ENCODE peak calls at places on chromosomes 13 and 19, in eight cellular contexts. V is uterus, L is IMR-90, O is lower leg skin, Z is AG04450, Y is Karpas-422, R is GM23338, C is fibroblast of lung. U is an unnamed sample.

GRCh38 chr13:113852536-113853517 is 11.0 kb downstream of the GAS6 start:
- DNase-seq in V (peak), L (no peak), O (peak), Z (no peak), Y (no peak), R (no peak), C (no peak), U (no peak)

GRCh38 chr19:40006273-40006691 is 9.4 kb downstream of the ZNF546 start:
- DNase-seq in V (no peak), L (peak), O (no peak), Z (peak), Y (no peak), R (no peak), C (peak), U (peak)

GRCh38 chr13:20489185-20489820 is 36.4 kb downstream of the CRYL1 start:
- DNase-seq in V (peak), L (peak), O (peak), Z (no peak), Y (no peak), R (no peak), C (no peak), U (no peak)

GRCh38 chr19:7970716-7971448 is 27.4 kb upstream of the TIMM44 start:
- DNase-seq in V (no peak), L (peak), O (no peak), Z (no peak), Y (peak), R (peak), C (peak), U (no peak)

GRCh38 chr13:64648293-64648692 is 2581.8 kb downstream of the PCDH9 start:
- DNase-seq in V (no peak), L (no peak), O (no peak), Z (no peak), Y (no peak), R (no peak), C (no peak), U (no peak)

GRCh38 chr19:6020166-6020967 is 42.4 kb upstream of the RANBP3 start:
- DNase-seq in V (no peak), L (no peak), O (no peak), Z (no peak), Y (no peak), R (no peak), C (no peak), U (no peak)

GRCh38 chr13:93690139-93690538 is 463.5 kb downstream of the GPC6 start:
- DNase-seq in V (no peak), L (peak), O (no peak), Z (no peak), Y (no peak), R (peak), C (no peak), U (no peak)

GRCh38 chr13:50731400-50731799 is 112.1 kb downstream of the DLEU7 start:
- DNase-seq in V (no peak), L (peak), O (no peak), Z (no peak), Y (no peak), R (no peak), C (peak), U (no peak)

GRCh38 chr13:98300956-98301641 is 124.0 kb upstream of the RNF113B start:
- DNase-seq in V (no peak), L (peak), O (no peak), Z (peak), Y (no peak), R (no peak), C (peak), U (no peak)

GRCh38 chr19:29121684-29122083 is 91.3 kb downstream of the UQCRFS1 start:
- DNase-seq in V (no peak), L (no peak), O (no peak), Z (no peak), Y (peak), R (peak), C (no peak), U (no peak)

GRCh38 chr19:39098365-39099269 is 14.4 kb downstream of the ACP7 start:
- DNase-seq in V (no peak), L (no peak), O (no peak), Z (no peak), Y (no peak), R (peak), C (no peak), U (no peak)

GRCh38 chr19:21109116-21109515 is 27.1 kb downstream of the ZNF714 start:
- DNase-seq in V (no peak), L (peak), O (no peak), Z (no peak), Y (no peak), R (no peak), C (peak), U (no peak)

GRCh38 chr19:7923295-7924191 is 2.4 kb downstream of the CTXN1 start:
- DNase-seq in V (peak), L (no peak), O (no peak), Z (no peak), Y (peak), R (no peak), C (no peak), U (no peak)

GRCh38 chr13:111508902-111509509 is 188.6 kb downstream of the TEX29 start:
- DNase-seq in V (no peak), L (no peak), O (peak), Z (no peak), Y (no peak), R (no peak), C (no peak), U (no peak)

GRCh38 chr13:30164141-30164540 is 143.2 kb downstream of the KATNAL1 start:
- DNase-seq in V (no peak), L (no peak), O (no peak), Z (no peak), Y (no peak), R (no peak), C (no peak), U (no peak)

GRCh38 chr19:42324655-42325307 is 654 bp upstream of the MEGF8 start:
- DNase-seq in V (no peak), L (no peak), O (no peak), Z (no peak), Y (no peak), R (no peak), C (no peak), U (no peak)

GRCh38 chr19:15317392-15318011 is 14.8 kb downstream of the BRD4 start:
- DNase-seq in V (no peak), L (peak), O (no peak), Z (peak), Y (no peak), R (peak), C (peak), U (no peak)

GRCh38 chr19:58479303-58479702 is 3.2 kb downstream of the ZNF446 start:
- DNase-seq in V (no peak), L (no peak), O (no peak), Z (no peak), Y (no peak), R (no peak), C (no peak), U (no peak)

GRCh38 chr19:45638930-45639729 is at the start of gene EML2:
- DNase-seq in V (no peak), L (no peak), O (peak), Z (no peak), Y (peak), R (peak), C (peak), U (no peak)

GRCh38 chr19:11737964-11738745 is 591 bp downstream of the ZNF823 start:
- DNase-seq in V (peak), L (peak), O (peak), Z (no peak), Y (peak), R (peak), C (peak), U (no peak)

GRCh38 chr19:6126335-6126974 is 9.0 kb upstream of the ACSBG2 start:
- DNase-seq in V (no peak), L (peak), O (no peak), Z (peak), Y (peak), R (peak), C (peak), U (peak)

GRCh38 chr13:83190020-83190419 is 692.3 kb downstream of the SLITRK1 start:
- DNase-seq in V (no peak), L (no peak), O (no peak), Z (no peak), Y (no peak), R (no peak), C (no peak), U (no peak)

GRCh38 chr13:112741835-112742570 is 52.2 kb downstream of the ATP11A start:
- DNase-seq in V (no peak), L (no peak), O (no peak), Z (no peak), Y (no peak), R (no peak), C (no peak), U (no peak)

GRCh38 chr13:52361225-52361624 is 44.7 kb downstream of the THSD1 start:
- DNase-seq in V (no peak), L (no peak), O (no peak), Z (no peak), Y (no peak), R (no peak), C (peak), U (no peak)
- H3K4me3 ChIP-seq in V (no peak), L (no peak), O (no peak), Z (no peak), Y (no peak), R (no peak), C (no peak), U (no peak)

DNA sequence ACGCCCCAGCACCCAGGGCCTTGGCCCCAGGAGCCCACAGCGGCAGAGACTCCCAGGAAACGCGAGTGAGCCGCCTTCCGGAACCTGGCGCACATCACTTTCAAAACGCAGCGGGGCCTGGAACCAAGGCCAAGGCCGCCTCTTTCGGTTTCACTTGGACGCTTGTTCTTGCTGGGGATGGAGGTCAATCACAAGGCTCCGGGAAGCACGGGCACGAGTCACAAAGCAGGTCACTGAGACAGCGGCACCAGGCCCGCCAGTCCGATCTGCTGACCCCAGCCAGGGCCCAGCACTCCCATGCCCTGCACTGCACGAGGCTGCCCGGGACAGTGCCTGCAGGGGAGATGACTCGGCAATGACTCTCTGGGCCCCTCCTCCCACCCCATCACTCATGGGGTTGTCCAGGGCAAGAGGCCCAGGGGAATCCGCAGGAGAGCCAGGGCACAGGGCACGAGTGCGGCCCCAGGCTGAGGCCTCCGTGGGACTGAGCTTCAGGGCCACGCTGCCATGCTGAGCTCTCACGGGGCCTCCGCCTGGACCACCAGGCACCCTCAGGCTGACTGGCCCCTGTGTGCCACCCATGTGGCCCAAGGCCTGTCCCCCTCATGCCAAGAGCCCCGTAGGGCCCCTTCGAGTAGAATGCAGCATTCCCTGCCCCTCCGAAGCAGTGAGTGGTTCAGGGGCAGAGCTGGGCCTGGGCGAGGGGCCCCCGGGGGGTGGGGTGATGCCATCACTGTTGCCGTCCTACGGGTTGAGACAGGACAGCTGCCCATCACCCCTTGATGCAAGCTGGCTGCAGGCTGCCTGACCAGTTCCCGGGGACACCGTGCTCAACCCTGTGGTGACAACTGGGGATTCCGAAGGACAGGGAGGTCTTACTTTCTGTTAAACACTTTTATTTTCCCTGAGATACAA is 4.9 kb downstream of the SBNO2 start:
- DNase-seq in V (peak), L (peak), O (peak), Z (no peak), Y (no peak), R (no peak), C (peak), U (no peak)
- H3K4me3 ChIP-seq in V (peak), L (peak), O (no peak), Z (peak), Y (no peak), R (no peak), C (peak), U (no peak)

GRCh38 chr13:51765142-51765515 is 38.8 kb downstream of the DHRS12 start:
- DNase-seq in V (no peak), L (no peak), O (no peak), Z (no peak), Y (no peak), R (no peak), C (no peak), U (no peak)
- H3K4me3 ChIP-seq in V (no peak), L (no peak), O (no peak), Z (peak), Y (no peak), R (no peak), C (peak), U (no peak)

GRCh38 chr19:17512574-17512939 is 1.1 kb downstream of the PGLS start:
- DNase-seq in V (no peak), L (no peak), O (no peak), Z (no peak), Y (no peak), R (no peak), C (no peak), U (no peak)
- H3K4me3 ChIP-seq in V (peak), L (peak), O (peak), Z (peak), Y (peak), R (peak), C (peak), U (peak)

U was measured in skeletal muscle cell.